ENCODE peak calls at places on chromosome 2, in seven cellular contexts. One of them, this sample, is unnamed.

GRCh38 chr2:121345887-121346286 is 60.9 kb upstream of the TFCP2L1 start:
- DNase-seq in WTC11: no peak
- DNase-seq in HCT116: no peak
- DNase-seq in epithelial cell of esophagus: no peak
- DNase-seq in upper lobe of left lung: no peak
- DNase-seq in AG09309: no peak
- DNase-seq in GM12865: no peak
- DNase-seq in this sample: no peak

GRCh38 chr2:1685957-1686783 is 58.1 kb downstream of the PXDN start:
- DNase-seq in WTC11: peak
- DNase-seq in HCT116: no peak
- DNase-seq in epithelial cell of esophagus: peak
- DNase-seq in upper lobe of left lung: no peak
- DNase-seq in AG09309: no peak
- DNase-seq in GM12865: no peak
- DNase-seq in this sample: no peak

GRCh38 chr2:10174173-10174572 is 51.6 kb downstream of the RRM2 start:
- DNase-seq in WTC11: no peak
- DNase-seq in HCT116: no peak
- DNase-seq in epithelial cell of esophagus: no peak
- DNase-seq in upper lobe of left lung: no peak
- DNase-seq in AG09309: no peak
- DNase-seq in GM12865: no peak
- DNase-seq in this sample: no peak

GRCh38 chr2:191757256-191757655 is 79.3 kb downstream of the NABP1 start:
- DNase-seq in WTC11: no peak
- DNase-seq in HCT116: no peak
- DNase-seq in epithelial cell of esophagus: no peak
- DNase-seq in upper lobe of left lung: no peak
- DNase-seq in AG09309: no peak
- DNase-seq in GM12865: no peak
- DNase-seq in this sample: no peak

GRCh38 chr2:3575534-3576324 is 669 bp downstream of the RPS7 start:
- DNase-seq in WTC11: no peak
- DNase-seq in HCT116: no peak
- DNase-seq in epithelial cell of esophagus: peak
- DNase-seq in upper lobe of left lung: no peak
- DNase-seq in AG09309: no peak
- DNase-seq in GM12865: peak
- DNase-seq in this sample: no peak

GRCh38 chr2:42054657-42055430 is 7.0 kb downstream of the PKDCC start:
- DNase-seq in WTC11: peak
- DNase-seq in HCT116: peak
- DNase-seq in epithelial cell of esophagus: no peak
- DNase-seq in upper lobe of left lung: no peak
- DNase-seq in AG09309: no peak
- DNase-seq in GM12865: no peak
- DNase-seq in this sample: no peak

GRCh38 chr2:168596881-168597280 is 140.8 kb downstream of the CERS6 start:
- DNase-seq in WTC11: no peak
- DNase-seq in HCT116: peak
- DNase-seq in epithelial cell of esophagus: peak
- DNase-seq in upper lobe of left lung: no peak
- DNase-seq in AG09309: no peak
- DNase-seq in GM12865: no peak
- DNase-seq in this sample: no peak

GRCh38 chr2:74391580-74392448 is 11.7 kb upstream of the DCTN1 start:
- DNase-seq in WTC11: peak
- DNase-seq in HCT116: peak
- DNase-seq in epithelial cell of esophagus: peak
- DNase-seq in upper lobe of left lung: peak
- DNase-seq in AG09309: peak
- DNase-seq in GM12865: peak
- DNase-seq in this sample: peak

GRCh38 chr2:229798446-229799147 is 84.2 kb upstream of the DNER start:
- DNase-seq in WTC11: no peak
- DNase-seq in HCT116: no peak
- DNase-seq in epithelial cell of esophagus: no peak
- DNase-seq in upper lobe of left lung: no peak
- DNase-seq in AG09309: no peak
- DNase-seq in GM12865: no peak
- DNase-seq in this sample: no peak

GRCh38 chr2:204355688-204356087 is 189.6 kb upstream of the PARD3B start:
- DNase-seq in WTC11: no peak
- DNase-seq in HCT116: no peak
- DNase-seq in epithelial cell of esophagus: no peak
- DNase-seq in upper lobe of left lung: no peak
- DNase-seq in AG09309: no peak
- DNase-seq in GM12865: no peak
- DNase-seq in this sample: no peak

GRCh38 chr2:145323512-145323911 is 803.6 kb upstream of the ZEB2 start:
- DNase-seq in WTC11: no peak
- DNase-seq in HCT116: peak
- DNase-seq in epithelial cell of esophagus: peak
- DNase-seq in upper lobe of left lung: no peak
- DNase-seq in AG09309: peak
- DNase-seq in GM12865: no peak
- DNase-seq in this sample: no peak

GRCh38 chr2:215904101-215904500 is 109.2 kb downstream of the MREG start:
- DNase-seq in WTC11: no peak
- DNase-seq in HCT116: no peak
- DNase-seq in epithelial cell of esophagus: peak
- DNase-seq in upper lobe of left lung: no peak
- DNase-seq in AG09309: no peak
- DNase-seq in GM12865: no peak
- DNase-seq in this sample: no peak

GRCh38 chr2:218277921-218278320 is 7.6 kb downstream of the PNKD start:
- DNase-seq in WTC11: no peak
- DNase-seq in HCT116: no peak
- DNase-seq in epithelial cell of esophagus: no peak
- DNase-seq in upper lobe of left lung: no peak
- DNase-seq in AG09309: no peak
- DNase-seq in GM12865: no peak
- DNase-seq in this sample: no peak

GRCh38 chr2:67626656-67627055 is 229.5 kb downstream of the ETAA1 start:
- DNase-seq in WTC11: no peak
- DNase-seq in HCT116: no peak
- DNase-seq in epithelial cell of esophagus: no peak
- DNase-seq in upper lobe of left lung: no peak
- DNase-seq in AG09309: no peak
- DNase-seq in GM12865: no peak
- DNase-seq in this sample: no peak

GRCh38 chr2:215660687-215661086 is 224.8 kb upstream of the FN1 start:
- DNase-seq in WTC11: no peak
- DNase-seq in HCT116: no peak
- DNase-seq in epithelial cell of esophagus: peak
- DNase-seq in upper lobe of left lung: no peak
- DNase-seq in AG09309: peak
- DNase-seq in GM12865: no peak
- DNase-seq in this sample: no peak

GRCh38 chr2:217151509-217152206 is 291.8 kb upstream of the TNP1 start:
- DNase-seq in WTC11: no peak
- DNase-seq in HCT116: no peak
- DNase-seq in epithelial cell of esophagus: no peak
- DNase-seq in upper lobe of left lung: no peak
- DNase-seq in AG09309: no peak
- DNase-seq in GM12865: no peak
- DNase-seq in this sample: no peak

GRCh38 chr2:109343460-109343859 is 214.5 kb downstream of the SH3RF3 start:
- DNase-seq in WTC11: no peak
- DNase-seq in HCT116: no peak
- DNase-seq in epithelial cell of esophagus: no peak
- DNase-seq in upper lobe of left lung: no peak
- DNase-seq in AG09309: no peak
- DNase-seq in GM12865: no peak
- DNase-seq in this sample: no peak

GRCh38 chr2:163347982-163348842 is 387.6 kb downstream of the FIGN start:
- DNase-seq in WTC11: peak
- DNase-seq in HCT116: peak
- DNase-seq in epithelial cell of esophagus: peak
- DNase-seq in upper lobe of left lung: peak
- DNase-seq in AG09309: peak
- DNase-seq in GM12865: no peak
- DNase-seq in this sample: no peak

GRCh38 chr2:10091182-10091932 is 11.1 kb upstream of the CYS1 start:
- DNase-seq in WTC11: peak
- DNase-seq in HCT116: no peak
- DNase-seq in epithelial cell of esophagus: no peak
- DNase-seq in upper lobe of left lung: peak
- DNase-seq in AG09309: no peak
- DNase-seq in GM12865: no peak
- DNase-seq in this sample: no peak

GRCh38 chr2:200575957-200576356 is 9.9 kb upstream of the AOX1 start:
- DNase-seq in WTC11: no peak
- DNase-seq in HCT116: no peak
- DNase-seq in epithelial cell of esophagus: no peak
- DNase-seq in upper lobe of left lung: no peak
- DNase-seq in AG09309: no peak
- DNase-seq in GM12865: peak
- DNase-seq in this sample: no peak

GRCh38 chr2:200578778-200579177 is 7.0 kb upstream of the AOX1 start:
- DNase-seq in WTC11: no peak
- DNase-seq in HCT116: no peak
- DNase-seq in epithelial cell of esophagus: peak
- DNase-seq in upper lobe of left lung: no peak
- DNase-seq in AG09309: no peak
- DNase-seq in GM12865: peak
- DNase-seq in this sample: no peak

DNA sequence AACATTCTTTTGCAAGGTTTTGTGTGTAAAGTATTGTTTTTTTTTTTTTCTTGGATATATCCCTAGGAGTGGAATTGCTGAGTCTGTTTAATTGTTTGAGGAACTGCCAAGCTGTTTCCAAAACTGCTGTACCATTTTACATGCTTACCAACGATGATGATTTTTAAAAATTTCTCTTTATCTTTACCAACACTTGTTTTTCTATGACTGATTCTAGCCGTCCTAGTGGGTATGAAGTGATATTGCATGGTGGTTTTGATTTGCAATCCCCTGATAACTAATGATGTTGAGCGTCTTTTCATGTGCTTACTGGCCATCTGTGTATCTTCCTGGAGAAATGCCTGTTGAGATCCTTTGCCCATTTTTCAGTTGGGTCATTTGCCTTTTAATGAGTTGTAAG is 8.8 kb upstream of the AOX1 start:
- DNase-seq in WTC11: no peak
- DNase-seq in HCT116: no peak
- DNase-seq in epithelial cell of esophagus: no peak
- DNase-seq in upper lobe of left lung: no peak
- DNase-seq in AG09309: no peak
- DNase-seq in GM12865: no peak
- DNase-seq in this sample: no peak
- TF ChIP-seq CTCF in WTC11: no peak
- TF ChIP-seq CTCF in HCT116: no peak
- TF ChIP-seq CTCF in epithelial cell of esophagus: no peak
- TF ChIP-seq CTCF in upper lobe of left lung: no peak
- TF ChIP-seq CTCF in AG09309: peak
- TF ChIP-seq CTCF in GM12865: no peak
- TF ChIP-seq CTCF in this sample: no peak

GRCh38 chr2:85604568-85605339 is 2.3 kb upstream of the TMEM150A start:
- DNase-seq in WTC11: no peak
- DNase-seq in HCT116: no peak
- DNase-seq in epithelial cell of esophagus: peak
- DNase-seq in upper lobe of left lung: no peak
- DNase-seq in AG09309: no peak
- DNase-seq in GM12865: no peak
- DNase-seq in this sample: no peak

GRCh38 chr2:85601771-85602475 is 575 bp downstream of the TMEM150A start:
- DNase-seq in WTC11: peak
- DNase-seq in HCT116: no peak
- DNase-seq in epithelial cell of esophagus: peak
- DNase-seq in upper lobe of left lung: peak
- DNase-seq in AG09309: no peak
- DNase-seq in GM12865: no peak
- DNase-seq in this sample: no peak

GRCh38 chr2:85600951-85601770 is 1.3 kb downstream of the TMEM150A start:
- DNase-seq in WTC11: no peak
- DNase-seq in HCT116: no peak
- DNase-seq in epithelial cell of esophagus: no peak
- DNase-seq in upper lobe of left lung: no peak
- DNase-seq in AG09309: no peak
- DNase-seq in GM12865: no peak
- DNase-seq in this sample: no peak

GRCh38 chr2:85600235-85600575 is 2.3 kb downstream of the TMEM150A start:
- DNase-seq in WTC11: no peak
- DNase-seq in HCT116: no peak
- DNase-seq in epithelial cell of esophagus: no peak
- DNase-seq in upper lobe of left lung: no peak
- DNase-seq in AG09309: no peak
- DNase-seq in GM12865: no peak
- DNase-seq in this sample: no peak

GRCh38 chr2:85602476-85603234 is at the start of gene TMEM150A:
- DNase-seq in WTC11: peak
- DNase-seq in HCT116: peak
- DNase-seq in epithelial cell of esophagus: peak
- DNase-seq in upper lobe of left lung: peak
- DNase-seq in AG09309: no peak
- DNase-seq in GM12865: peak
- DNase-seq in this sample: peak
- TF ChIP-seq CTCF in WTC11: no peak
- TF ChIP-seq CTCF in HCT116: no peak
- TF ChIP-seq CTCF in epithelial cell of esophagus: no peak
- TF ChIP-seq CTCF in upper lobe of left lung: peak
- TF ChIP-seq CTCF in AG09309: peak
- TF ChIP-seq CTCF in GM12865: peak
- TF ChIP-seq CTCF in this sample: peak

DNA sequence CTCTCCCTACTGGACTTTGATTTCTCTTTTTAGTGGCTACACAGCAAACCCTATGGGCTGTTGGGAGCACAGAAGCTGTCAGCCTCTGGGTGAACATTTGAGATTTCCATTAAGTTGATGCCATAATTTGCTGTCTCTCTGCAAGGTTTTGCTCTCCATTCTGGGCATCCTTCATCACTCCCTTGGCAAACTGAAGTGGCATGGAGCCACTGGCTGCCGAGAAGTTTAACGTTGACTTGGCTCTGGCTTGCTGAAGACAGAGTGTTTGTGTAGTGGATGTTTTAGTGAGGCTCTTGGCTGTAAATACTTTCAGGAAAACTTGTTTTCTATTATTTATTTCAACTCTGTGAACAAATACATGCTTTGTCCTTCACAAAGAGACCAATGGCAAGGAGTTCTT is 91.5 kb downstream of the ALK start:
- DNase-seq in WTC11: no peak
- DNase-seq in HCT116: no peak
- DNase-seq in epithelial cell of esophagus: no peak
- DNase-seq in upper lobe of left lung: no peak
- DNase-seq in AG09309: no peak
- DNase-seq in GM12865: no peak
- DNase-seq in this sample: no peak
- TF ChIP-seq CTCF in WTC11: no peak
- TF ChIP-seq CTCF in HCT116: no peak
- TF ChIP-seq CTCF in epithelial cell of esophagus: no peak
- TF ChIP-seq CTCF in upper lobe of left lung: no peak
- TF ChIP-seq CTCF in AG09309: no peak
- TF ChIP-seq CTCF in GM12865: no peak
- TF ChIP-seq CTCF in this sample: no peak

DNA sequence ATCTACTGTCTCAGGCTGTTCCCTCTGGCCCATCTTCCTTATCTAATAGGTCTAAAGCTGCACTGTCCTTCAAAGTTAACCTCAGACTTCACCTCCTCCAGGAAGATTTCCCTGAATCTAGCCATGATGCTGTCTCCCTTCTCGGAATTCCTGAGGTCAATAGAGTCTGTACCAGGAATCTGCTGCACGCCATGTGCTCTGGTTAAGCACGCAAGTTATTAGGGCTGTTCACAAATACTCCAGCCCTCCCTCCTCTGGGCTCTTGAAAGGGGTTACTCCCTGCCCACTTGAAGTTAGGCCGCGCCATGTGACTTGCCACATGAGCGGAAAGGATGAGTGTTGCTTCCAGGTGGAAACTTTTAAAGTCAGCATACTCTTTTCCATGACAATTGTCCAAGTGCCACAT is 43.6 kb downstream of the MCFD2 start:
- DNase-seq in WTC11: no peak
- DNase-seq in HCT116: no peak
- DNase-seq in epithelial cell of esophagus: no peak
- DNase-seq in upper lobe of left lung: peak
- DNase-seq in AG09309: no peak
- DNase-seq in GM12865: no peak
- DNase-seq in this sample: no peak
- TF ChIP-seq CTCF in WTC11: no peak
- TF ChIP-seq CTCF in HCT116: no peak
- TF ChIP-seq CTCF in epithelial cell of esophagus: no peak
- TF ChIP-seq CTCF in upper lobe of left lung: no peak
- TF ChIP-seq CTCF in AG09309: no peak
- TF ChIP-seq CTCF in GM12865: no peak
- TF ChIP-seq CTCF in this sample: no peak